ENCODE peak calls at places on chromosomes 1 and 21, in eight cellular contexts. One of them, this sample, is unnamed.
A peak's percentile ranks its signal among the peaks of the same experiment; 100 is the strongest.

GRCh38 chr1:92538048-92538412 is 51.3 kb upstream of the GFI1 start:
- DNase-seq in HuH-7.5: no peak
- DNase-seq in lower lobe of right lung: no peak
- DNase-seq in activated CD8-positive, alpha-beta T cell treated with anti-CD3 and anti-CD28 coated beads for 36 hours: peak; percentile 42
- DNase-seq in stimulated activated CD8-positive, alpha-beta memory T cell treated with anti-CD3 and anti-CD28 coated beads, Interleukin-15, amount 100 ng/mL, for 24 hours: no peak
- DNase-seq in prostate gland: no peak
- DNase-seq in hepatic stellate cell: no peak
- DNase-seq in T47D: no peak
- DNase-seq in this sample: no peak

GRCh38 chr1:176858421-176858916 is 306.0 kb downstream of the ASTN1 start:
- DNase-seq in HuH-7.5: no peak
- DNase-seq in lower lobe of right lung: no peak
- DNase-seq in activated CD8-positive, alpha-beta T cell treated with anti-CD3 and anti-CD28 coated beads for 36 hours: no peak
- DNase-seq in stimulated activated CD8-positive, alpha-beta memory T cell treated with anti-CD3 and anti-CD28 coated beads, Interleukin-15, amount 100 ng/mL, for 24 hours: no peak
- DNase-seq in prostate gland: no peak
- DNase-seq in hepatic stellate cell: no peak
- DNase-seq in T47D: no peak
- DNase-seq in this sample: no peak

GRCh38 chr1:30273456-30273855 is 449.9 kb downstream of the MATN1 start:
- DNase-seq in HuH-7.5: no peak
- DNase-seq in lower lobe of right lung: no peak
- DNase-seq in activated CD8-positive, alpha-beta T cell treated with anti-CD3 and anti-CD28 coated beads for 36 hours: no peak
- DNase-seq in stimulated activated CD8-positive, alpha-beta memory T cell treated with anti-CD3 and anti-CD28 coated beads, Interleukin-15, amount 100 ng/mL, for 24 hours: no peak
- DNase-seq in prostate gland: no peak
- DNase-seq in hepatic stellate cell: no peak
- DNase-seq in T47D: no peak
- DNase-seq in this sample: no peak

GRCh38 chr1:111789666-111790316 is 34.1 kb downstream of the DDX20 start:
- DNase-seq in HuH-7.5: no peak
- DNase-seq in lower lobe of right lung: no peak
- DNase-seq in activated CD8-positive, alpha-beta T cell treated with anti-CD3 and anti-CD28 coated beads for 36 hours: no peak
- DNase-seq in stimulated activated CD8-positive, alpha-beta memory T cell treated with anti-CD3 and anti-CD28 coated beads, Interleukin-15, amount 100 ng/mL, for 24 hours: no peak
- DNase-seq in prostate gland: no peak
- DNase-seq in hepatic stellate cell: peak; percentile 37
- DNase-seq in T47D: peak; percentile 10
- DNase-seq in this sample: no peak

GRCh38 chr1:41780916-41781315 is 137.8 kb downstream of the HIVEP3 start:
- DNase-seq in HuH-7.5: no peak
- DNase-seq in lower lobe of right lung: no peak
- DNase-seq in activated CD8-positive, alpha-beta T cell treated with anti-CD3 and anti-CD28 coated beads for 36 hours: no peak
- DNase-seq in stimulated activated CD8-positive, alpha-beta memory T cell treated with anti-CD3 and anti-CD28 coated beads, Interleukin-15, amount 100 ng/mL, for 24 hours: no peak
- DNase-seq in prostate gland: no peak
- DNase-seq in hepatic stellate cell: no peak
- DNase-seq in T47D: no peak
- DNase-seq in this sample: no peak

GRCh38 chr1:90761156-90761555 is 44.1 kb upstream of the BARHL2 start:
- DNase-seq in HuH-7.5: no peak
- DNase-seq in lower lobe of right lung: no peak
- DNase-seq in activated CD8-positive, alpha-beta T cell treated with anti-CD3 and anti-CD28 coated beads for 36 hours: no peak
- DNase-seq in stimulated activated CD8-positive, alpha-beta memory T cell treated with anti-CD3 and anti-CD28 coated beads, Interleukin-15, amount 100 ng/mL, for 24 hours: no peak
- DNase-seq in prostate gland: no peak
- DNase-seq in hepatic stellate cell: no peak
- DNase-seq in T47D: peak; percentile 1
- DNase-seq in this sample: no peak

GRCh38 chr1:26161408-26162219 is 2.7 kb downstream of the FAM110D start:
- DNase-seq in HuH-7.5: peak; percentile 65
- DNase-seq in lower lobe of right lung: peak; percentile 70
- DNase-seq in activated CD8-positive, alpha-beta T cell treated with anti-CD3 and anti-CD28 coated beads for 36 hours: peak; percentile 56
- DNase-seq in stimulated activated CD8-positive, alpha-beta memory T cell treated with anti-CD3 and anti-CD28 coated beads, Interleukin-15, amount 100 ng/mL, for 24 hours: no peak
- DNase-seq in prostate gland: no peak
- DNase-seq in hepatic stellate cell: peak; percentile 69
- DNase-seq in T47D: peak; percentile 57
- DNase-seq in this sample: peak; percentile 34

GRCh38 chr1:204283711-204284651 is 70.2 kb upstream of the GOLT1A start:
- DNase-seq in HuH-7.5: no peak
- DNase-seq in lower lobe of right lung: no peak
- DNase-seq in activated CD8-positive, alpha-beta T cell treated with anti-CD3 and anti-CD28 coated beads for 36 hours: no peak
- DNase-seq in stimulated activated CD8-positive, alpha-beta memory T cell treated with anti-CD3 and anti-CD28 coated beads, Interleukin-15, amount 100 ng/mL, for 24 hours: no peak
- DNase-seq in prostate gland: no peak
- DNase-seq in hepatic stellate cell: no peak
- DNase-seq in T47D: no peak
- DNase-seq in this sample: no peak

GRCh38 chr1:227883073-227883520 is 64.6 kb downstream of the WNT9A start:
- DNase-seq in HuH-7.5: no peak
- DNase-seq in lower lobe of right lung: peak; percentile 26
- DNase-seq in activated CD8-positive, alpha-beta T cell treated with anti-CD3 and anti-CD28 coated beads for 36 hours: no peak
- DNase-seq in stimulated activated CD8-positive, alpha-beta memory T cell treated with anti-CD3 and anti-CD28 coated beads, Interleukin-15, amount 100 ng/mL, for 24 hours: no peak
- DNase-seq in prostate gland: no peak
- DNase-seq in hepatic stellate cell: no peak
- DNase-seq in T47D: no peak
- DNase-seq in this sample: no peak

GRCh38 chr1:79079770-79080169 is 73.2 kb upstream of the ADGRL4 start:
- DNase-seq in HuH-7.5: no peak
- DNase-seq in lower lobe of right lung: no peak
- DNase-seq in activated CD8-positive, alpha-beta T cell treated with anti-CD3 and anti-CD28 coated beads for 36 hours: no peak
- DNase-seq in stimulated activated CD8-positive, alpha-beta memory T cell treated with anti-CD3 and anti-CD28 coated beads, Interleukin-15, amount 100 ng/mL, for 24 hours: no peak
- DNase-seq in prostate gland: no peak
- DNase-seq in hepatic stellate cell: peak; percentile 27
- DNase-seq in T47D: peak; percentile 7
- DNase-seq in this sample: no peak

GRCh38 chr1:182803846-182804245 is 14.3 kb downstream of the NPL start:
- DNase-seq in HuH-7.5: no peak
- DNase-seq in lower lobe of right lung: no peak
- DNase-seq in activated CD8-positive, alpha-beta T cell treated with anti-CD3 and anti-CD28 coated beads for 36 hours: no peak
- DNase-seq in stimulated activated CD8-positive, alpha-beta memory T cell treated with anti-CD3 and anti-CD28 coated beads, Interleukin-15, amount 100 ng/mL, for 24 hours: no peak
- DNase-seq in prostate gland: no peak
- DNase-seq in hepatic stellate cell: no peak
- DNase-seq in T47D: no peak
- DNase-seq in this sample: no peak

GRCh38 chr1:28027660-28028059 is 60.8 kb downstream of the EYA3 start:
- DNase-seq in HuH-7.5: no peak
- DNase-seq in lower lobe of right lung: no peak
- DNase-seq in activated CD8-positive, alpha-beta T cell treated with anti-CD3 and anti-CD28 coated beads for 36 hours: no peak
- DNase-seq in stimulated activated CD8-positive, alpha-beta memory T cell treated with anti-CD3 and anti-CD28 coated beads, Interleukin-15, amount 100 ng/mL, for 24 hours: no peak
- DNase-seq in prostate gland: no peak
- DNase-seq in hepatic stellate cell: no peak
- DNase-seq in T47D: no peak
- DNase-seq in this sample: no peak

GRCh38 chr1:247357062-247357780 is 25.6 kb upstream of the ZNF496 start:
- DNase-seq in HuH-7.5: no peak
- DNase-seq in lower lobe of right lung: no peak
- DNase-seq in activated CD8-positive, alpha-beta T cell treated with anti-CD3 and anti-CD28 coated beads for 36 hours: no peak
- DNase-seq in stimulated activated CD8-positive, alpha-beta memory T cell treated with anti-CD3 and anti-CD28 coated beads, Interleukin-15, amount 100 ng/mL, for 24 hours: no peak
- DNase-seq in prostate gland: no peak
- DNase-seq in hepatic stellate cell: peak; percentile 58
- DNase-seq in T47D: no peak
- DNase-seq in this sample: no peak

GRCh38 chr1:226447932-226448670 is 40.2 kb upstream of the PARP1 start:
- DNase-seq in HuH-7.5: no peak
- DNase-seq in lower lobe of right lung: no peak
- DNase-seq in activated CD8-positive, alpha-beta T cell treated with anti-CD3 and anti-CD28 coated beads for 36 hours: no peak
- DNase-seq in stimulated activated CD8-positive, alpha-beta memory T cell treated with anti-CD3 and anti-CD28 coated beads, Interleukin-15, amount 100 ng/mL, for 24 hours: no peak
- DNase-seq in prostate gland: no peak
- DNase-seq in hepatic stellate cell: no peak
- DNase-seq in T47D: no peak
- DNase-seq in this sample: no peak

GRCh38 chr1:83967336-83967735 is 31.6 kb downstream of the TTLL7 start:
- DNase-seq in HuH-7.5: no peak
- DNase-seq in lower lobe of right lung: no peak
- DNase-seq in activated CD8-positive, alpha-beta T cell treated with anti-CD3 and anti-CD28 coated beads for 36 hours: no peak
- DNase-seq in stimulated activated CD8-positive, alpha-beta memory T cell treated with anti-CD3 and anti-CD28 coated beads, Interleukin-15, amount 100 ng/mL, for 24 hours: no peak
- DNase-seq in prostate gland: no peak
- DNase-seq in hepatic stellate cell: no peak
- DNase-seq in T47D: no peak
- DNase-seq in this sample: no peak

GRCh38 chr21:28473530-28474225 is 519.0 kb downstream of the LTN1 start:
- DNase-seq in HuH-7.5: no peak
- DNase-seq in lower lobe of right lung: no peak
- DNase-seq in activated CD8-positive, alpha-beta T cell treated with anti-CD3 and anti-CD28 coated beads for 36 hours: no peak
- DNase-seq in stimulated activated CD8-positive, alpha-beta memory T cell treated with anti-CD3 and anti-CD28 coated beads, Interleukin-15, amount 100 ng/mL, for 24 hours: no peak
- DNase-seq in prostate gland: no peak
- DNase-seq in hepatic stellate cell: no peak
- DNase-seq in T47D: no peak
- DNase-seq in this sample: no peak

GRCh38 chr1:147202576-147202975 is 22.6 kb downstream of the FMO5 start:
- DNase-seq in HuH-7.5: no peak
- DNase-seq in lower lobe of right lung: no peak
- DNase-seq in activated CD8-positive, alpha-beta T cell treated with anti-CD3 and anti-CD28 coated beads for 36 hours: no peak
- DNase-seq in stimulated activated CD8-positive, alpha-beta memory T cell treated with anti-CD3 and anti-CD28 coated beads, Interleukin-15, amount 100 ng/mL, for 24 hours: no peak
- DNase-seq in prostate gland: no peak
- DNase-seq in hepatic stellate cell: no peak
- DNase-seq in T47D: no peak
- DNase-seq in this sample: no peak

GRCh38 chr21:37028579-37028978 is 22.1 kb downstream of the RIPPLY3 start:
- DNase-seq in HuH-7.5: no peak
- DNase-seq in lower lobe of right lung: no peak
- DNase-seq in activated CD8-positive, alpha-beta T cell treated with anti-CD3 and anti-CD28 coated beads for 36 hours: no peak
- DNase-seq in stimulated activated CD8-positive, alpha-beta memory T cell treated with anti-CD3 and anti-CD28 coated beads, Interleukin-15, amount 100 ng/mL, for 24 hours: no peak
- DNase-seq in prostate gland: no peak
- DNase-seq in hepatic stellate cell: no peak
- DNase-seq in T47D: no peak
- DNase-seq in this sample: no peak

GRCh38 chr1:167501513-167502191 is 16.7 kb downstream of the CD247 start:
- DNase-seq in HuH-7.5: no peak
- DNase-seq in lower lobe of right lung: no peak
- DNase-seq in activated CD8-positive, alpha-beta T cell treated with anti-CD3 and anti-CD28 coated beads for 36 hours: peak; percentile 61
- DNase-seq in stimulated activated CD8-positive, alpha-beta memory T cell treated with anti-CD3 and anti-CD28 coated beads, Interleukin-15, amount 100 ng/mL, for 24 hours: no peak
- DNase-seq in prostate gland: no peak
- DNase-seq in hepatic stellate cell: no peak
- DNase-seq in T47D: no peak
- DNase-seq in this sample: no peak